ENCODE peak calls at places on chromosomes 2 and 18, in eight cellular contexts. One of them, this sample, is unnamed.

GRCh38 chr18:75116809-75117208 is 92.1 kb downstream of the PTGR3 start:
- DNase-seq in WTC11: no peak
- DNase-seq in RKO: no peak
- DNase-seq in psoas muscle: no peak
- DNase-seq in choroid plexus epithelial cell: no peak
- DNase-seq in tibial artery: no peak
- DNase-seq in HTR-8/SVneo: no peak
- DNase-seq in aorta: no peak
- DNase-seq in this sample: no peak

GRCh38 chr2:239716536-239717318 is 308.4 kb downstream of the NDUFA10 start:
- DNase-seq in RKO: no peak
- DNase-seq in tibial artery: no peak
- DNase-seq in HTR-8/SVneo: no peak
- DNase-seq in choroid plexus epithelial cell: no peak
- DNase-seq in WTC11: no peak
- DNase-seq in aorta: peak
- DNase-seq in psoas muscle: peak
- DNase-seq in this sample: no peak

GRCh38 chr2:211014376-211014775 is 458.0 kb downstream of the CPS1 start:
- DNase-seq in tibial artery: no peak
- DNase-seq in aorta: no peak
- DNase-seq in HTR-8/SVneo: no peak
- DNase-seq in RKO: no peak
- DNase-seq in psoas muscle: no peak
- DNase-seq in choroid plexus epithelial cell: no peak
- DNase-seq in WTC11: no peak
- DNase-seq in this sample: no peak

GRCh38 chr2:84458436-84459027 is 548 bp downstream of the SUCLG1 start:
- DNase-seq in aorta: no peak
- DNase-seq in choroid plexus epithelial cell: peak
- DNase-seq in RKO: peak
- DNase-seq in tibial artery: peak
- DNase-seq in WTC11: no peak
- DNase-seq in psoas muscle: no peak
- DNase-seq in HTR-8/SVneo: no peak
- DNase-seq in this sample: peak

GRCh38 chr2:143732076-143732475 is 602.9 kb downstream of the ARHGAP15 start:
- DNase-seq in aorta: no peak
- DNase-seq in tibial artery: no peak
- DNase-seq in choroid plexus epithelial cell: peak
- DNase-seq in HTR-8/SVneo: no peak
- DNase-seq in RKO: no peak
- DNase-seq in psoas muscle: no peak
- DNase-seq in WTC11: no peak
- DNase-seq in this sample: no peak

GRCh38 chr2:28436525-28437051 is 43.9 kb downstream of the FOSL2 start:
- DNase-seq in RKO: no peak
- DNase-seq in psoas muscle: no peak
- DNase-seq in aorta: no peak
- DNase-seq in choroid plexus epithelial cell: no peak
- DNase-seq in tibial artery: no peak
- DNase-seq in HTR-8/SVneo: no peak
- DNase-seq in WTC11: no peak
- DNase-seq in this sample: no peak

GRCh38 chr2:204265701-204266310 is 279.5 kb upstream of the PARD3B start:
- DNase-seq in HTR-8/SVneo: no peak
- DNase-seq in psoas muscle: no peak
- DNase-seq in RKO: no peak
- DNase-seq in tibial artery: no peak
- DNase-seq in choroid plexus epithelial cell: no peak
- DNase-seq in WTC11: no peak
- DNase-seq in aorta: no peak
- DNase-seq in this sample: no peak

GRCh38 chr2:17718689-17719088 is 34.9 kb downstream of the SMC6 start:
- DNase-seq in HTR-8/SVneo: no peak
- DNase-seq in RKO: no peak
- DNase-seq in aorta: no peak
- DNase-seq in tibial artery: no peak
- DNase-seq in WTC11: no peak
- DNase-seq in choroid plexus epithelial cell: no peak
- DNase-seq in psoas muscle: no peak
- DNase-seq in this sample: no peak

GRCh38 chr2:88307817-88308216 is 137.7 kb downstream of the THNSL2 start:
- DNase-seq in choroid plexus epithelial cell: peak
- DNase-seq in aorta: no peak
- DNase-seq in psoas muscle: no peak
- DNase-seq in RKO: peak
- DNase-seq in WTC11: peak
- DNase-seq in HTR-8/SVneo: no peak
- DNase-seq in tibial artery: no peak
- DNase-seq in this sample: peak

GRCh38 chr2:134458950-134459349 is 205.1 kb downstream of the MGAT5 start:
- DNase-seq in WTC11: no peak
- DNase-seq in RKO: no peak
- DNase-seq in aorta: no peak
- DNase-seq in HTR-8/SVneo: no peak
- DNase-seq in tibial artery: no peak
- DNase-seq in psoas muscle: no peak
- DNase-seq in choroid plexus epithelial cell: no peak
- DNase-seq in this sample: no peak

GRCh38 chr18:58766164-58766563 is 94.9 kb downstream of the MALT1 start:
- DNase-seq in HTR-8/SVneo: no peak
- DNase-seq in RKO: no peak
- DNase-seq in tibial artery: peak
- DNase-seq in choroid plexus epithelial cell: no peak
- DNase-seq in aorta: no peak
- DNase-seq in WTC11: no peak
- DNase-seq in psoas muscle: no peak
- DNase-seq in this sample: no peak

GRCh38 chr2:136235451-136236418 is 117.8 kb upstream of the CXCR4 start:
- DNase-seq in tibial artery: no peak
- DNase-seq in RKO: peak
- DNase-seq in aorta: no peak
- DNase-seq in psoas muscle: no peak
- DNase-seq in HTR-8/SVneo: peak
- DNase-seq in choroid plexus epithelial cell: peak
- DNase-seq in WTC11: no peak
- DNase-seq in this sample: no peak

GRCh38 chr2:217802876-217803638 is 199.7 kb downstream of the TNS1 start:
- DNase-seq in aorta: peak
- DNase-seq in RKO: no peak
- DNase-seq in WTC11: no peak
- DNase-seq in tibial artery: peak
- DNase-seq in psoas muscle: no peak
- DNase-seq in choroid plexus epithelial cell: no peak
- DNase-seq in HTR-8/SVneo: no peak
- DNase-seq in this sample: no peak

GRCh38 chr2:71417300-71418202 is 35.8 kb upstream of the DYSF start:
- DNase-seq in RKO: no peak
- DNase-seq in aorta: no peak
- DNase-seq in tibial artery: no peak
- DNase-seq in psoas muscle: no peak
- DNase-seq in choroid plexus epithelial cell: no peak
- DNase-seq in WTC11: no peak
- DNase-seq in HTR-8/SVneo: no peak
- DNase-seq in this sample: no peak

GRCh38 chr2:28394331-28394877 is 1.7 kb downstream of the FOSL2 start:
- DNase-seq in WTC11: no peak
- DNase-seq in HTR-8/SVneo: no peak
- DNase-seq in aorta: peak
- DNase-seq in psoas muscle: peak
- DNase-seq in choroid plexus epithelial cell: peak
- DNase-seq in RKO: peak
- DNase-seq in tibial artery: peak
- DNase-seq in this sample: no peak

GRCh38 chr2:166775176-166775575 is 113.1 kb upstream of the XIRP2 start:
- DNase-seq in tibial artery: no peak
- DNase-seq in RKO: no peak
- DNase-seq in psoas muscle: no peak
- DNase-seq in HTR-8/SVneo: no peak
- DNase-seq in WTC11: no peak
- DNase-seq in aorta: no peak
- DNase-seq in choroid plexus epithelial cell: no peak
- DNase-seq in this sample: no peak

GRCh38 chr2:72968286-72968685 is 51.0 kb downstream of the EMX1 start:
- DNase-seq in RKO: no peak
- DNase-seq in aorta: no peak
- DNase-seq in tibial artery: no peak
- DNase-seq in HTR-8/SVneo: no peak
- DNase-seq in psoas muscle: no peak
- DNase-seq in WTC11: no peak
- DNase-seq in choroid plexus epithelial cell: no peak
- DNase-seq in this sample: no peak